ENCODE peak calls at places on chromosomes 16 and 17, in six cellular contexts. One of them, this sample, is unnamed.

GRCh38 chr17:14297161-14297851 is 3.6 kb upstream of the HS3ST3B1 start:
- DNase-seq in H1: peak
- DNase-seq in brain microvascular endothelial cell: no peak
- DNase-seq in left ventricle myocardium inferior: peak
- DNase-seq in neural progenitor cell: peak
- DNase-seq in adrenal gland: no peak
- DNase-seq in this sample: peak

GRCh38 chr17:17533901-17534441 is 37.8 kb upstream of the RASD1 start:
- DNase-seq in brain microvascular endothelial cell: no peak
- DNase-seq in left ventricle myocardium inferior: no peak
- DNase-seq in adrenal gland: no peak
- DNase-seq in neural progenitor cell: no peak
- DNase-seq in H1: no peak
- DNase-seq in this sample: no peak

GRCh38 chr16:54397838-54398237 is 111.3 kb upstream of the IRX3 start:
- DNase-seq in neural progenitor cell: no peak
- DNase-seq in H1: no peak
- DNase-seq in brain microvascular endothelial cell: no peak
- DNase-seq in adrenal gland: no peak
- DNase-seq in left ventricle myocardium inferior: no peak
- DNase-seq in this sample: no peak

GRCh38 chr17:77115510-77115909 is 25.3 kb upstream of the SEC14L1 start:
- DNase-seq in brain microvascular endothelial cell: no peak
- DNase-seq in neural progenitor cell: no peak
- DNase-seq in adrenal gland: no peak
- DNase-seq in left ventricle myocardium inferior: no peak
- DNase-seq in H1: no peak
- DNase-seq in this sample: no peak

GRCh38 chr17:65498831-65499230 is 62.6 kb downstream of the AXIN2 start:
- DNase-seq in adrenal gland: no peak
- DNase-seq in H1: no peak
- DNase-seq in neural progenitor cell: peak
- DNase-seq in left ventricle myocardium inferior: no peak
- DNase-seq in brain microvascular endothelial cell: no peak
- DNase-seq in this sample: no peak

GRCh38 chr17:74386397-74386796 is 19.1 kb downstream of the GPR142 start:
- DNase-seq in left ventricle myocardium inferior: peak
- DNase-seq in adrenal gland: peak
- DNase-seq in brain microvascular endothelial cell: peak
- DNase-seq in neural progenitor cell: no peak
- DNase-seq in H1: no peak
- DNase-seq in this sample: no peak

GRCh38 chr16:54475019-54475418 is 188.4 kb upstream of the IRX3 start:
- DNase-seq in adrenal gland: no peak
- DNase-seq in neural progenitor cell: no peak
- DNase-seq in brain microvascular endothelial cell: no peak
- DNase-seq in left ventricle myocardium inferior: no peak
- DNase-seq in H1: no peak
- DNase-seq in this sample: no peak

GRCh38 chr17:75031972-75032895 is 14.5 kb downstream of the ATP5PD start:
- DNase-seq in left ventricle myocardium inferior: peak
- DNase-seq in adrenal gland: peak
- DNase-seq in brain microvascular endothelial cell: peak
- DNase-seq in H1: peak
- DNase-seq in neural progenitor cell: peak
- DNase-seq in this sample: peak

GRCh38 chr16:50602531-50603205 is 54.5 kb downstream of the NKD1 start:
- DNase-seq in left ventricle myocardium inferior: no peak
- DNase-seq in adrenal gland: no peak
- DNase-seq in neural progenitor cell: no peak
- DNase-seq in brain microvascular endothelial cell: no peak
- DNase-seq in H1: no peak
- DNase-seq in this sample: peak

GRCh38 chr17:45019177-45019711 is 32.2 kb downstream of the DCAKD start:
- DNase-seq in H1: no peak
- DNase-seq in brain microvascular endothelial cell: no peak
- DNase-seq in adrenal gland: peak
- DNase-seq in neural progenitor cell: peak
- DNase-seq in left ventricle myocardium inferior: peak
- DNase-seq in this sample: peak

GRCh38 chr17:28324272-28324745 is 5.3 kb downstream of the TMEM97 start:
- DNase-seq in H1: peak
- DNase-seq in neural progenitor cell: no peak
- DNase-seq in adrenal gland: no peak
- DNase-seq in brain microvascular endothelial cell: no peak
- DNase-seq in left ventricle myocardium inferior: no peak
- DNase-seq in this sample: no peak

GRCh38 chr17:39963826-39964225 is 1.0 kb downstream of the GSDMA start:
- DNase-seq in brain microvascular endothelial cell: no peak
- DNase-seq in adrenal gland: no peak
- DNase-seq in neural progenitor cell: no peak
- DNase-seq in H1: no peak
- DNase-seq in left ventricle myocardium inferior: no peak
- DNase-seq in this sample: no peak

GRCh38 chr16:21222495-21223337 is 10.8 kb upstream of the ANKS4B start:
- DNase-seq in adrenal gland: no peak
- DNase-seq in H1: no peak
- DNase-seq in left ventricle myocardium inferior: no peak
- DNase-seq in neural progenitor cell: no peak
- DNase-seq in brain microvascular endothelial cell: no peak
- DNase-seq in this sample: no peak

GRCh38 chr16:27405546-27406451 is 3.8 kb downstream of the IL21R start:
- DNase-seq in brain microvascular endothelial cell: no peak
- DNase-seq in adrenal gland: peak
- DNase-seq in H1: no peak
- DNase-seq in left ventricle myocardium inferior: no peak
- DNase-seq in neural progenitor cell: no peak
- DNase-seq in this sample: no peak

GRCh38 chr17:33389506-33390141 is 96.5 kb upstream of the ASIC2 start:
- DNase-seq in left ventricle myocardium inferior: no peak
- DNase-seq in H1: no peak
- DNase-seq in brain microvascular endothelial cell: no peak
- DNase-seq in adrenal gland: no peak
- DNase-seq in neural progenitor cell: no peak
- DNase-seq in this sample: no peak

GRCh38 chr17:48107137-48108055 is at the start of gene SNX11:
- DNase-seq in H1: peak
- DNase-seq in brain microvascular endothelial cell: peak
- DNase-seq in left ventricle myocardium inferior: peak
- DNase-seq in neural progenitor cell: peak
- DNase-seq in adrenal gland: peak
- DNase-seq in this sample: peak

GRCh38 chr16:65071371-65072311 is 50.2 kb downstream of the CDH11 start:
- DNase-seq in left ventricle myocardium inferior: peak
- DNase-seq in brain microvascular endothelial cell: peak
- DNase-seq in H1: no peak
- DNase-seq in neural progenitor cell: no peak
- DNase-seq in adrenal gland: peak
- DNase-seq in this sample: peak

GRCh38 chr16:13835357-13835756 is 84.6 kb upstream of the ERCC4 start:
- DNase-seq in brain microvascular endothelial cell: no peak
- DNase-seq in left ventricle myocardium inferior: no peak
- DNase-seq in adrenal gland: no peak
- DNase-seq in neural progenitor cell: no peak
- DNase-seq in H1: no peak
- DNase-seq in this sample: no peak

GRCh38 chr16:21524068-21524751 is 75.2 kb upstream of the METTL9 start:
- DNase-seq in H1: no peak
- DNase-seq in neural progenitor cell: peak
- DNase-seq in adrenal gland: no peak
- DNase-seq in left ventricle myocardium inferior: no peak
- DNase-seq in brain microvascular endothelial cell: no peak
- DNase-seq in this sample: no peak

GRCh38 chr17:81028506-81028858 is 6.5 kb upstream of the BAIAP2 start:
- DNase-seq in adrenal gland: no peak
- DNase-seq in brain microvascular endothelial cell: no peak
- DNase-seq in left ventricle myocardium inferior: no peak
- DNase-seq in H1: no peak
- DNase-seq in neural progenitor cell: no peak
- DNase-seq in this sample: no peak

GRCh38 chr17:5011928-5012327 is 14.2 kb downstream of the KIF1C start:
- DNase-seq in H1: no peak
- DNase-seq in neural progenitor cell: no peak
- DNase-seq in adrenal gland: no peak
- DNase-seq in left ventricle myocardium inferior: no peak
- DNase-seq in brain microvascular endothelial cell: peak
- DNase-seq in this sample: no peak

GRCh38 chr17:63917646-63918045 is 993 bp downstream of the GH1 start:
- DNase-seq in left ventricle myocardium inferior: no peak
- DNase-seq in neural progenitor cell: no peak
- DNase-seq in adrenal gland: no peak
- DNase-seq in H1: no peak
- DNase-seq in brain microvascular endothelial cell: no peak
- DNase-seq in this sample: no peak

GRCh38 chr17:63918305-63918704 is 334 bp downstream of the GH1 start:
- DNase-seq in adrenal gland: no peak
- DNase-seq in H1: peak
- DNase-seq in brain microvascular endothelial cell: no peak
- DNase-seq in neural progenitor cell: peak
- DNase-seq in left ventricle myocardium inferior: no peak
- DNase-seq in this sample: no peak

GRCh38 chr17:63916566-63917185 is 2.0 kb downstream of the GH1 start:
- DNase-seq in left ventricle myocardium inferior: no peak
- DNase-seq in neural progenitor cell: no peak
- DNase-seq in adrenal gland: no peak
- DNase-seq in brain microvascular endothelial cell: no peak
- DNase-seq in H1: no peak
- DNase-seq in this sample: no peak

GRCh38 chr17:63914471-63914870 is 3.4 kb upstream of the CSHL1 start:
- DNase-seq in adrenal gland: no peak
- DNase-seq in neural progenitor cell: no peak
- DNase-seq in brain microvascular endothelial cell: no peak
- DNase-seq in H1: no peak
- DNase-seq in left ventricle myocardium inferior: no peak
- DNase-seq in this sample: no peak

GRCh38 chr17:63919311-63919723 is 678 bp upstream of the GH1 start:
- DNase-seq in brain microvascular endothelial cell: peak
- DNase-seq in adrenal gland: peak
- DNase-seq in neural progenitor cell: peak
- DNase-seq in left ventricle myocardium inferior: no peak
- DNase-seq in H1: peak
- DNase-seq in this sample: peak
- TF ChIP-seq CTCF in brain microvascular endothelial cell: peak
- TF ChIP-seq CTCF in adrenal gland: peak
- TF ChIP-seq CTCF in neural progenitor cell: peak
- TF ChIP-seq CTCF in left ventricle myocardium inferior: peak
- TF ChIP-seq CTCF in H1: peak
- TF ChIP-seq CTCF in this sample: peak

GRCh38 chr16:53211253-53211652 is 156.5 kb downstream of the CHD9 start:
- DNase-seq in H1: no peak
- DNase-seq in left ventricle myocardium inferior: no peak
- DNase-seq in brain microvascular endothelial cell: no peak
- DNase-seq in neural progenitor cell: no peak
- DNase-seq in adrenal gland: no peak
- DNase-seq in this sample: no peak
- H3K4me3 ChIP-seq in H1: no peak
- H3K4me3 ChIP-seq in left ventricle myocardium inferior: peak
- H3K4me3 ChIP-seq in brain microvascular endothelial cell: peak
- H3K4me3 ChIP-seq in neural progenitor cell: peak
- H3K4me3 ChIP-seq in adrenal gland: no peak
- H3K4me3 ChIP-seq in this sample: no peak

DNA sequence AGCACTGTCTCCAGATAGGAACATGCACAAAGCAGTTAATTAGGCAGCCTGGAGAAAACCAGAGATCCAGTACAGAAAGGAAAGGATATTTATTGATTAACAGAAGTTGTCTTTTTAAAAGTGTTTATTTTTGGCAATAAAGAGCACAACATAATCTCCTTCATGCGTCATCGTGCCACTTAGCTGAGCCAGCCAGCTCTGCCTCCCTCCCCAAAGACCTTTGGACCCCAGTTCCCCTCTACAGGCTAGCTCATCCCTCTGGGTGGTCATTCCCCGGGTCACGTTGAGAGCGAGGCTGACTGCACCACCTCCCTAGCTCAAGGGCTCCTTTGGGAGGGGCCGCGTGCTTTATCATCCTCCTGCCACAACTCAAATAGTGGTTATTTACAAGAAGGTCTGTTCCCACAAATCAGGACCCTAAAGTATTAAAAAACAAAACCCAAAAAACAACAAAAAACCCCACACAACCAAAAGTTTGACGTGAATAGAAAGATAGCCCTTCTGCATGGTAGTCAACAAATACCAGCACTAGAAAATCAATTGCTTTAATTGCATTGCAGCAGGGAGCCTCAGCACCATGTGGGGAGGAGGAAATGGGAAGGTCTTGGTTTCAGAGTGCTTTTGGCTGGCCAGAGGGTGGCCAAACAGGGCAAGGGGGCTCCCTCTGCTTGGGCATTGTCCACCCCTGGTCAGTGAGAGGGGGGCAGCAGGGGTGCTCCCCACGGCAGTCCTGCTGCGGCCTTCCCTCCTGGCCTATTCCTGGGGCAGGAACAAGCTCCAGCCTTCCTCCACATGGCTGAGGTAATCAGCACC is 9.6 kb downstream of the POLR2C start:
- DNase-seq in left ventricle myocardium inferior: no peak
- DNase-seq in neural progenitor cell: no peak
- DNase-seq in brain microvascular endothelial cell: no peak
- DNase-seq in H1: peak
- DNase-seq in adrenal gland: no peak
- DNase-seq in this sample: no peak
- H3K27ac ChIP-seq in left ventricle myocardium inferior: no peak
- H3K27ac ChIP-seq in neural progenitor cell: peak
- H3K27ac ChIP-seq in brain microvascular endothelial cell: no peak
- H3K27ac ChIP-seq in H1: peak
- H3K27ac ChIP-seq in adrenal gland: no peak
- H3K27ac ChIP-seq in this sample: no peak

GRCh38 chr17:66629762-66630161 is 205.2 kb upstream of the CACNG5 start:
- DNase-seq in left ventricle myocardium inferior: no peak
- DNase-seq in H1: no peak
- DNase-seq in brain microvascular endothelial cell: no peak
- DNase-seq in adrenal gland: no peak
- DNase-seq in neural progenitor cell: no peak
- DNase-seq in this sample: no peak

GRCh38 chr17:66627985-66628384 is 206.9 kb upstream of the CACNG5 start:
- DNase-seq in brain microvascular endothelial cell: no peak
- DNase-seq in H1: no peak
- DNase-seq in neural progenitor cell: no peak
- DNase-seq in adrenal gland: no peak
- DNase-seq in left ventricle myocardium inferior: no peak
- DNase-seq in this sample: no peak

GRCh38 chr17:66620528-66620927 is 214.4 kb upstream of the CACNG5 start:
- DNase-seq in adrenal gland: no peak
- DNase-seq in left ventricle myocardium inferior: no peak
- DNase-seq in brain microvascular endothelial cell: no peak
- DNase-seq in H1: no peak
- DNase-seq in neural progenitor cell: no peak
- DNase-seq in this sample: no peak

GRCh38 chr17:66630379-66630778 is 204.5 kb upstream of the CACNG5 start:
- DNase-seq in left ventricle myocardium inferior: no peak
- DNase-seq in neural progenitor cell: no peak
- DNase-seq in adrenal gland: no peak
- DNase-seq in brain microvascular endothelial cell: no peak
- DNase-seq in H1: no peak
- DNase-seq in this sample: no peak

DNA sequence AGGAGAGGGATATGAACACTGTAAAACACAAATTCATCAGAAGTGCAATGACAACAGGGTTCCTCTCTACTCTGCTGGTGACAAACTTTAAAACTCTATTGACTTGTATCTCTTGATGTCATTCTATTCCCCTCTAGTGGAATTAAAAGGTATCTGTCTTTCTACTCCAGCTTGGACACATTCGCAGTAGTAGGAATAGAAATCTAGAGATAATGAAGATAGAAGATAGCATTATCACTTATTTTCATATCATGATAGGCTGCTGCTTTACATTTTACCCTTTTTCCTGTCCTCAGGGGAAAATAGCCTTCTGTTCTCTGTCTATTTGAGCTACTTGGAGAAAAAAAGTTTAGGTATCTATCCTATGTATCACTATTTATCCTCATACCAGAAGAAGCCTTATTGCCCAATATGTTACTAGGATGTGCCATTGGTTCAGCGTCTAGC is 209.6 kb upstream of the CACNG5 start:
- DNase-seq in H1: no peak
- DNase-seq in adrenal gland: no peak
- DNase-seq in left ventricle myocardium inferior: no peak
- DNase-seq in brain microvascular endothelial cell: no peak
- DNase-seq in neural progenitor cell: peak
- DNase-seq in this sample: no peak
- TF ChIP-seq CTCF in H1: peak
- TF ChIP-seq CTCF in adrenal gland: peak
- TF ChIP-seq CTCF in left ventricle myocardium inferior: peak
- TF ChIP-seq CTCF in brain microvascular endothelial cell: peak
- TF ChIP-seq CTCF in neural progenitor cell: peak
- TF ChIP-seq CTCF in this sample: no peak